ENCODE peak calls at places on chromosomes 5 and 9, in seven cellular contexts. R, O, C, J, E, N and V are unnamed samples.

GRCh38 chr5:133205204-133205603 is 153.4 kb downstream of the HSPA4 start:
- DNase-seq in R (peak; percentile 17), O (no peak), C (no peak), J (peak; percentile 48), E (no peak), N (no peak), V (no peak)

GRCh38 chr5:2227433-2227832 is 344.7 kb upstream of the IRX4 start:
- DNase-seq in R (no peak), O (no peak), C (no peak), J (no peak), E (no peak), N (no peak), V (no peak)

GRCh38 chr5:10331341-10331796 is 22.1 kb upstream of the MARCHF6 start:
- DNase-seq in R (peak; percentile 45), O (peak; percentile 83), C (no peak), J (peak; percentile 82), E (peak; percentile 75), N (peak; percentile 85), V (peak; percentile 91)

GRCh38 chr5:35002459-35002858 is 45.3 kb downstream of the AGXT2 start:
- DNase-seq in R (no peak), O (no peak), C (no peak), J (no peak), E (no peak), N (no peak), V (no peak)

GRCh38 chr9:14314929-14315753 is 1.2 kb upstream of the NFIB start:
- DNase-seq in R (peak; percentile 69), O (peak; percentile 96), C (no peak), J (peak; percentile 34), E (peak; percentile 98), N (peak; percentile 94), V (peak; percentile 95)

GRCh38 chr9:70510157-70510770 is 95.8 kb upstream of the KLF9 start:
- DNase-seq in R (peak; percentile 45), O (no peak), C (peak; percentile 24), J (no peak), E (no peak), N (peak; percentile 47), V (peak; percentile 50)

GRCh38 chr9:1337169-1337568 is 287.0 kb downstream of the DMRT2 start:
- DNase-seq in R (peak; percentile 8), O (no peak), C (no peak), J (no peak), E (no peak), N (no peak), V (no peak)

GRCh38 chr9:109314011-109314531 is 6.8 kb downstream of the EPB41L4B start:
- DNase-seq in R (no peak), O (no peak), C (no peak), J (no peak), E (no peak), N (no peak), V (no peak)

GRCh38 chr5:21391506-21391905 is 1403.5 kb upstream of the CDH18 start:
- DNase-seq in R (peak; percentile 17), O (no peak), C (no peak), J (peak; percentile 9), E (no peak), N (no peak), V (no peak)

GRCh38 chr5:168057905-168058304 is 233.5 kb upstream of the WWC1 start:
- DNase-seq in R (no peak), O (no peak), C (no peak), J (no peak), E (no peak), N (no peak), V (no peak)

GRCh38 chr9:70921126-70921525 is 200.3 kb downstream of the TRPM3 start:
- DNase-seq in R (peak; percentile 39), O (no peak), C (no peak), J (peak; percentile 64), E (no peak), N (no peak), V (no peak)

GRCh38 chr9:6230037-6230778 is 14.6 kb downstream of the IL33 start:
- DNase-seq in R (peak; percentile 72), O (no peak), C (no peak), J (peak; percentile 28), E (no peak), N (no peak), V (no peak)

GRCh38 chr5:134581241-134581981 is 51.2 kb downstream of the SAR1B start:
- DNase-seq in R (peak; percentile 16), O (peak; percentile 46), C (no peak), J (no peak), E (no peak), N (peak; percentile 41), V (no peak)

GRCh38 chr5:7367780-7368179 is 28.2 kb upstream of the ADCY2 start:
- DNase-seq in R (no peak), O (no peak), C (no peak), J (no peak), E (no peak), N (no peak), V (no peak)

GRCh38 chr9:73143606-73144328 is 7.9 kb upstream of the ANXA1 start:
- DNase-seq in R (peak; percentile 83), O (no peak), C (peak; percentile 68), J (peak; percentile 88), E (no peak), N (no peak), V (no peak)

GRCh38 chr5:159548517-159548916 is 218.2 kb upstream of the IL12B start:
- DNase-seq in R (no peak), O (no peak), C (no peak), J (no peak), E (no peak), N (no peak), V (no peak)

GRCh38 chr9:30519756-30520155 is 1864.7 kb upstream of the ACO1 start:
- DNase-seq in R (no peak), O (no peak), C (no peak), J (no peak), E (no peak), N (no peak), V (no peak)

GRCh38 chr9:92607088-92607487 is 62.8 kb downstream of the IPPK start:
- DNase-seq in R (peak; percentile 80), O (no peak), C (no peak), J (peak; percentile 57), E (no peak), N (no peak), V (no peak)

GRCh38 chr5:176714067-176714466 is 66.8 kb downstream of the TSPAN17 start:
- DNase-seq in R (peak; percentile 23), O (no peak), C (no peak), J (no peak), E (no peak), N (no peak), V (no peak)

GRCh38 chr9:94920439-94920951 is 194.0 kb downstream of the AOPEP start:
- DNase-seq in R (peak; percentile 87), O (peak; percentile 78), C (no peak), J (peak; percentile 63), E (no peak), N (no peak), V (no peak)

GRCh38 chr5:159181152-159181551 is 28.2 kb downstream of the RNF145 start:
- DNase-seq in R (peak; percentile 42), O (no peak), C (no peak), J (peak; percentile 46), E (no peak), N (no peak), V (no peak)

GRCh38 chr5:142924135-142924883 is 154.1 kb downstream of the ARHGAP26 start:
- DNase-seq in R (peak; percentile 44), O (no peak), C (no peak), J (peak; percentile 52), E (no peak), N (no peak), V (no peak)

GRCh38 chr5:172683696-172684464 is 42.8 kb downstream of the NEURL1B start:
- DNase-seq in R (no peak), O (no peak), C (no peak), J (no peak), E (no peak), N (no peak), V (no peak)

GRCh38 chr9:74770508-74771261 is 117.0 kb downstream of the TRPM6 start:
- DNase-seq in R (peak; percentile 41), O (no peak), C (peak; percentile 47), J (no peak), E (no peak), N (no peak), V (peak; percentile 57)

GRCh38 chr9:755454-756381 is 85.8 kb upstream of the DMRT1 start:
- DNase-seq in R (peak; percentile 89), O (no peak), C (peak; percentile 40), J (peak; percentile 92), E (no peak), N (no peak), V (no peak)

GRCh38 chr9:224540-225520 is 10.2 kb downstream of the DOCK8 start:
- DNase-seq in R (peak; percentile 26), O (no peak), C (no peak), J (no peak), E (no peak), N (no peak), V (no peak)

GRCh38 chr9:115373000-115373709 is 255.2 kb upstream of the TNC start:
- DNase-seq in R (peak; percentile 96), O (no peak), C (peak; percentile 96), J (peak; percentile 98), E (no peak), N (no peak), V (no peak)
- H3K4me3 ChIP-seq in R (peak overlapping the region; percentile 28), O (no peak overlapping the region), C (peak overlapping the region; percentile 48), J (no peak overlapping the region), E (no peak overlapping the region), N (no peak overlapping the region), V (no peak overlapping the region)

DNA sequence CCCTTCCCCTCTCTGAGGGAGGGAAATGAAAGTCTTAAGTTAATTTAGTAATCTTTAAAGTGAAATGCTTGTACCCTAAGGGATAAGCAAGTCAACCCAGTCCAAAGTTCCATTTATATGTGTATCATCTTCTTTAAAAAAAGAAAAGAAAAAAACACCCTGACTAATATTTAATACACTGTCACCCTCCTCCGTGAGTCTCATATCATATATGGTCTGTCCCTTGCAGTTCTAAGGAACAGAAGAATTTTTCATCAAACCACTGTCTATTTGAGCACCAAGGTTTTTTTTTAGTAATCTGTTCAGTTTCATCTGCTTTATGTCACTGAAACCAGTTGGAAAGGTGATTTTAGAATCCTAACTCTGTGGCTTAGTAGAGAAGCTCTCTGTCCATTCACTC is 15.2 kb downstream of the TNIP1 start:
- DNase-seq in R (no peak), O (no peak), C (no peak), J (no peak), E (no peak), N (no peak), V (no peak)
- H3K4me1 ChIP-seq in R (peaks cover 26% of the 10 kb centered on the region), O (no peaks in the 10 kb centered on the region), C (peaks cover 23% of the 10 kb centered on the region), J (peaks cover 42% of the 10 kb centered on the region), E (peaks cover 54% of the 10 kb centered on the region), N (peaks cover 97% of the 10 kb centered on the region), V (peaks cover 59% of the 10 kb centered on the region)

GRCh38 chr9:91119147-91119546 is 242.6 kb downstream of the AUH start:
- DNase-seq in R (peak; percentile 81), O (no peak), C (no peak), J (peak; percentile 77), E (no peak), N (no peak), V (no peak)
- H3K4me3 ChIP-seq in R (peak overlapping the region; percentile 47), O (no peak overlapping the region), C (peak overlapping the region; percentile 16), J (peak overlapping the region; percentile 19), E (no peak overlapping the region), N (no peak overlapping the region), V (no peak overlapping the region)

DNA sequence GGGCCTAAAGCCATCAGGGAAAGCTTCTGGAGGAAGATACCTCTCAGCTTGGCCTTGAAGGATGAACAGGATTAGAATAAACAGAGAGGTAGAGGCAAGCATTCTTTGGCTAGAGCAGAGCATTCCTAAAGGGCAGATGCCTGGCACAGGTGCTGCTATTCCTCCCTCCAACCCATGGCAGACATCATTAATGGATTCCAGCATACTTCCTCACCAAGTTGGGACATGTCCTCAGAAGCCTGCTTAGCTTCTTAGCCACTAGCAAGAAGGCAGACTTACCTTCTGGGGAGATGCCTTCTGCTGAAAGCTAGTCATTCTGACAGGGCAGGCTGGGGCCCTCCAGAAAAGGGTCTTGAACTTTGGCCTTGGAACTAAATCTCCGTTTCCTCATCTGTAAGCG is 122.0 kb downstream of the RGS3 start:
- DNase-seq in R (no peak), O (no peak), C (no peak), J (no peak), E (peak; percentile 15), N (no peak), V (no peak)
- H3K4me1 ChIP-seq in R (peaks cover 12% of the 10 kb centered on the region), O (no peaks in the 10 kb centered on the region), C (peaks cover 20% of the 10 kb centered on the region), J (peaks cover 8% of the 10 kb centered on the region), E (peaks cover 45% of the 10 kb centered on the region), N (peaks cover 98% of the 10 kb centered on the region), V (peaks cover 83% of the 10 kb centered on the region)